ENCODE peak calls at places on chromosome 16, in eight cellular contexts. J, Z, L, I, S, F, G and N are unnamed samples.

GRCh38 chr16:24969071-24969470 is 46.1 kb downstream of the ARHGAP17 start:
- DNase-seq in J (no peak), Z (no peak), L (no peak), I (no peak), S (no peak), F (no peak), G (no peak), N (no peak)

GRCh38 chr16:27460663-27461482 is 58.9 kb downstream of the IL21R start:
- DNase-seq in J (peak; percentile 77), Z (no peak), L (no peak), I (no peak), S (no peak), F (peak; percentile 78), G (no peak), N (no peak)

GRCh38 chr16:27239026-27239425 is 29.5 kb downstream of the NSMCE1 start:
- DNase-seq in J (no peak), Z (no peak), L (no peak), I (no peak), S (no peak), F (no peak), G (no peak), N (no peak)

GRCh38 chr16:89621698-89622409 is 8.4 kb downstream of the DPEP1 start:
- DNase-seq in J (no peak), Z (no peak), L (no peak), I (no peak), S (no peak), F (no peak), G (no peak), N (no peak)

GRCh38 chr16:3774156-3774767 is 56.9 kb upstream of the TRAP1 start:
- DNase-seq in J (peak; percentile 54), Z (no peak), L (peak; percentile 61), I (no peak), S (no peak), F (peak; percentile 29), G (no peak), N (no peak)

GRCh38 chr16:82061861-82062525 is 26.9 kb downstream of the HSD17B2 start:
- DNase-seq in J (no peak), Z (no peak), L (peak; percentile 53), I (no peak), S (no peak), F (no peak), G (no peak), N (no peak)

GRCh38 chr16:86905302-86905701 is 327.0 kb downstream of the FOXL1 start:
- DNase-seq in J (no peak), Z (no peak), L (no peak), I (no peak), S (no peak), F (no peak), G (no peak), N (no peak)

GRCh38 chr16:79981814-79982213 is 381.3 kb upstream of the MAF start:
- DNase-seq in J (no peak), Z (no peak), L (no peak), I (no peak), S (no peak), F (no peak), G (no peak), N (no peak)

GRCh38 chr16:4213721-4214120 is 28.2 kb downstream of the SRL start:
- DNase-seq in J (peak; percentile 66), Z (no peak), L (peak; percentile 25), I (no peak), S (no peak), F (no peak), G (no peak), N (no peak)

GRCh38 chr16:19138601-19139000 is 24.8 kb downstream of the ITPRIPL2 start:
- DNase-seq in J (peak; percentile 77), Z (no peak), L (peak; percentile 92), I (no peak), S (no peak), F (peak; percentile 73), G (no peak), N (no peak)

GRCh38 chr16:75491876-75492275 is 3.4 kb downstream of the CHST6 start:
- DNase-seq in J (no peak), Z (no peak), L (peak; percentile 63), I (no peak), S (no peak), F (peak; percentile 51), G (no peak), N (no peak)

GRCh38 chr16:30551781-30552180 is 6.4 kb downstream of the ZNF764 start:
- DNase-seq in J (no peak), Z (no peak), L (peak; percentile 17), I (no peak), S (peak; percentile 70), F (no peak), G (no peak), N (peak; percentile 69)

GRCh38 chr16:12758031-12758669 is 45.5 kb downstream of the CPPED1 start:
- DNase-seq in J (no peak), Z (no peak), L (no peak), I (no peak), S (no peak), F (no peak), G (no peak), N (no peak)

GRCh38 chr16:84044108-84044488 is 1.5 kb upstream of the SLC38A8 start:
- DNase-seq in J (no peak), Z (no peak), L (peak; percentile 59), I (no peak), S (no peak), F (no peak), G (no peak), N (no peak)
- TF ChIP-seq CTCF in J (peak; percentile 16), Z (peak; percentile 49), L (peak; percentile 37), I (peak; percentile 66), S (peak; percentile 43), F (peak; percentile 29), G (no peak), N (no peak)

GRCh38 chr16:75580-76501 is 2.2 kb upstream of the MPG start:
- DNase-seq in J (peak; percentile 79), Z (peak; percentile 41), L (peak; percentile 96), I (no peak), S (peak; percentile 88), F (peak; percentile 49), G (no peak), N (no peak)
- TF ChIP-seq CTCF in J (no peak), Z (no peak), L (peak; percentile 31), I (no peak), S (peak; percentile 70), F (peak; percentile 11), G (no peak), N (no peak)

GRCh38 chr16:48956620-48957019 is 325.0 kb downstream of the CBLN1 start:
- DNase-seq in J (no peak), Z (no peak), L (no peak), I (no peak), S (no peak), F (no peak), G (no peak), N (no peak)
- TF ChIP-seq CTCF in J (no peak), Z (no peak), L (no peak), I (no peak), S (no peak), F (no peak), G (no peak), N (no peak)

GRCh38 chr16:7449306-7449705 is 116.7 kb downstream of the RBFOX1 start:
- DNase-seq in J (peak; percentile 75), Z (no peak), L (no peak), I (no peak), S (no peak), F (no peak), G (no peak), N (no peak)
- TF ChIP-seq CTCF in J (no peak), Z (no peak), L (no peak), I (no peak), S (no peak), F (no peak), G (no peak), N (no peak)

GRCh38 chr16:69311115-69311532 is at the start of gene VPS4A:
- DNase-seq in J (peak; percentile 95), Z (peak; percentile 99), L (peak; percentile 98), I (peak; percentile 77), S (peak; percentile 97), F (peak; percentile 97), G (peak; percentile 99), N (peak; percentile 98)

GRCh38 chr16:69313469-69313868 is 2.3 kb downstream of the VPS4A start:
- DNase-seq in J (no peak), Z (no peak), L (no peak), I (no peak), S (no peak), F (no peak), G (no peak), N (no peak)

GRCh38 chr16:69309316-69309715 is 1.8 kb upstream of the VPS4A start:
- DNase-seq in J (no peak), Z (no peak), L (peak; percentile 39), I (no peak), S (no peak), F (no peak), G (no peak), N (no peak)

GRCh38 chr16:69310479-69311114 is 553 bp upstream of the VPS4A start:
- DNase-seq in J (no peak), Z (no peak), L (no peak), I (no peak), S (no peak), F (no peak), G (no peak), N (no peak)

DNA sequence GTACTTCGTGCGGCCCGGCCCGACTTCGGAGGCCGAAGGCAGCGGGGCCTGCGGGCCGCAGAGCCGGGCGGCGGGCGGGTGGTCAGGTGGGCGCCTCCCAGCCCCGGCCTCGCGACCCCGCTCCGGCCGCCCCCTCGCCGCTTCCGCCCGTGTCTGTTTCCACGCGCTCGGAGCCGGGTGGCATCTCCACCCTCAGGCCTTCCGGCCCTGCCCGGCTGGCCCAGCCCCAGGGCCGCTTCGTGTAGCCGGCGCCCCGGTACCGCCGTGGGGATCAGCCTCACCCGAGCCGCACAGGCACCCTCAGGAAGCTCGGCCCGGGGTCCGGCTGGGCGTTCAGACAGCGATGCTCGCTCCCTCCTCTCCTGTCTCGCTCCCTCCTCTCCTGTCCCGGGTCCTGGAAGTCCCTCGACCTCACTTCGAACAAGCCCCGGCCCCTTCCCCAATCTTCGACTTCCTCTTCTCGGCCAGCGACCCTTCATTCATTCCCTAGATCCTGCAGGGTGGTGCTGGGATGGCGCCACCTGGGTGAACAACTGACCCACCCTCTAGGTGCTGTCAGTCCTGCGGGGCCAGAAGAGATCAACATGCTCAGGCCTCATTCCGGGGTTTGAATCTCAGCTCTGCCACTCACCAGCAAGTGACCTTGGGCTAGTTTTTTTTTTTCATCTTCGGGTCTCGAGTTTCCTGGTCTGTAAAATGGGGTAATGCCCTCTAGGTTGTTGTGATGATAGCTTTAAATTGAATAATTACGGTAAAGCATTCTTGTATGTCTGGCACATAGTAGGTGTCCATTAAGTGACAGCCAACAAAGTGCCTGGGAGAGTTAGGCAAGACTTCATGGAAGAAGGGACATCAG is 611 bp downstream of the VPS4A start:
- DNase-seq in J (no peak), Z (peak; percentile 33), L (peak; percentile 57), I (no peak), S (peak; percentile 32), F (peak; percentile 42), G (no peak), N (peak; percentile 18)
- TF ChIP-seq CTCF in J (no peak), Z (no peak), L (no peak), I (peak; percentile 48), S (peak; percentile 33), F (no peak), G (no peak), N (no peak)

GRCh38 chr16:6709736-6710135 is 622.9 kb upstream of the RBFOX1 start:
- DNase-seq in J (no peak), Z (no peak), L (no peak), I (no peak), S (no peak), F (no peak), G (no peak), N (no peak)

GRCh38 chr16:6701096-6701495 is 631.5 kb upstream of the RBFOX1 start:
- DNase-seq in J (no peak), Z (no peak), L (no peak), I (no peak), S (no peak), F (no peak), G (no peak), N (no peak)

GRCh38 chr16:6704306-6704705 is 628.3 kb upstream of the RBFOX1 start:
- DNase-seq in J (no peak), Z (no peak), L (no peak), I (no peak), S (no peak), F (no peak), G (no peak), N (no peak)
- TF ChIP-seq CTCF in J (no peak), Z (no peak), L (no peak), I (no peak), S (no peak), F (no peak), G (no peak), N (no peak)